ENCODE peak calls at places on chromosomes 12 and 14, in four cellular contexts. X is naive thymus-derived CD4-positive, alpha-beta T cell; W is stimulated activated CD4-positive, alpha-beta T cell treated with anti-CD3 and anti-CD28 coated beads, Interleukin-1b, Interleukin-23, amount 100 ng/mL, for 24 hours; Y is ecto neural progenitor cell. C is an unnamed sample.

GRCh38 chr12:60100150-60100549 is 504.3 kb downstream of the SLC16A7 start:
- DNase-seq in X (no peak), W (no peak), Y (no peak), C (no peak)

GRCh38 chr14:55136241-55136640 is 7.2 kb downstream of the LGALS3 start:
- DNase-seq in X (no peak), W (no peak), Y (no peak), C (no peak)

GRCh38 chr12:80313184-80313583 is 130.9 kb upstream of the PTPRQ start:
- DNase-seq in X (no peak), W (no peak), Y (no peak), C (no peak)

GRCh38 chr14:36254020-36254614 is 66.3 kb downstream of the MBIP start:
- DNase-seq in X (no peak), W (no peak), Y (no peak), C (no peak)

GRCh38 chr14:69811868-69812252 is 14.8 kb upstream of the SLC10A1 start:
- DNase-seq in X (no peak), W (no peak), Y (no peak), C (no peak)

GRCh38 chr14:26775765-26776577 is 178.1 kb upstream of the NOVA1 start:
- DNase-seq in X (no peak), W (no peak), Y (no peak), C (no peak)

GRCh38 chr14:77965919-77966435 is 166.1 kb downstream of the ADCK1 start:
- DNase-seq in X (no peak), W (no peak), Y (peak; percentile 57), C (no peak)

GRCh38 chr12:53325539-53326061 is 4.2 kb upstream of the AAAS start:
- DNase-seq in X (no peak), W (no peak), Y (peak; percentile 80), C (no peak)

GRCh38 chr14:37253905-37254304 is 56.2 kb downstream of the MIPOL1 start:
- DNase-seq in X (no peak), W (no peak), Y (no peak), C (no peak)

GRCh38 chr14:61489932-61490331 is 168.6 kb downstream of the PRKCH start:
- DNase-seq in X (no peak), W (no peak), Y (no peak), C (no peak)

GRCh38 chr12:41983394-41983793 is 161.3 kb downstream of the GXYLT1 start:
- DNase-seq in X (no peak), W (no peak), Y (no peak), C (no peak)

GRCh38 chr12:123671876-123672275 is 963 bp downstream of the TCTN2 start:
- DNase-seq in X (no peak), W (no peak), Y (no peak), C (no peak)

C was measured in Jurkat, Clone E6-1.